ENCODE peak calls at places on chromosomes 1 and 21, in nine cellular contexts. X is nucleus accumbens; Q is skeletal muscle cell; C is iPS-NIHi11; Z is CD4-positive, CD25-positive, alpha-beta regulatory T cell; Y is glomerular endothelial cell; H is A172; N is stimulated activated CD4-positive, alpha-beta T cell treated with anti-CD3 and anti-CD28 coated beads, Interleukin-1b, Interleukin-23, amount 100 ng/mL, for 24 hours; P is GM20000. S is an unnamed sample.

GRCh38 chr1:78533536-78533935 is 42.8 kb downstream of the PTGFR start:
- DNase-seq in X (no peak), Q (no peak), C (no peak), Z (no peak), Y (no peak), H (no peak), N (no peak), P (no peak), S (no peak)

GRCh38 chr1:215887618-215888017 is 320.5 kb downstream of the KCTD3 start:
- DNase-seq in X (no peak), Q (no peak), C (no peak), Z (no peak), Y (no peak), H (no peak), N (no peak), P (no peak), S (no peak)

GRCh38 chr1:47564570-47564969 is 126.7 kb downstream of the FOXD2 start:
- DNase-seq in X (no peak), Q (no peak), C (no peak), Z (no peak), Y (no peak), H (no peak), N (no peak), P (no peak), S (no peak)

GRCh38 chr1:205480349-205481278 is 23.9 kb upstream of the CDK18 start:
- DNase-seq in X (no peak), Q (no peak), C (no peak), Z (no peak), Y (no peak), H (no peak), N (peak; percentile 21), P (peak; percentile 79), S (no peak)

GRCh38 chr21:29238967-29239289 is 59.8 kb upstream of the BACH1 start:
- DNase-seq in X (no peak), Q (no peak), C (no peak), Z (no peak), Y (no peak), H (peak; percentile 55), N (no peak), P (no peak), S (no peak)

GRCh38 chr21:37914211-37914900 is 1.9 kb downstream of the KCNJ6 start:
- DNase-seq in X (peak; percentile 3), Q (no peak), C (peak; percentile 81), Z (no peak), Y (no peak), H (peak; percentile 14), N (no peak), P (peak; percentile 52), S (no peak)

GRCh38 chr21:44571296-44571695 is 2.2 kb upstream of the KRTAP10-4 start:
- DNase-seq in X (no peak), Q (no peak), C (no peak), Z (no peak), Y (no peak), H (no peak), N (no peak), P (no peak), S (no peak)

GRCh38 chr1:18945401-18945849 is 11.1 kb downstream of the IFFO2 start:
- DNase-seq in X (peak; percentile 30), Q (peak; percentile 75), C (peak; percentile 43), Z (no peak), Y (no peak), H (no peak), N (no peak), P (no peak), S (no peak)

GRCh38 chr1:183155939-183156338 is 30.1 kb upstream of the LAMC2 start:
- DNase-seq in X (no peak), Q (no peak), C (no peak), Z (no peak), Y (no peak), H (no peak), N (no peak), P (no peak), S (no peak)

GRCh38 chr1:64915381-64916274 is 50.7 kb downstream of the JAK1 start:
- DNase-seq in X (no peak), Q (peak; percentile 51), C (peak; percentile 69), Z (no peak), Y (no peak), H (peak; percentile 64), N (no peak), P (no peak), S (no peak)

GRCh38 chr1:6167391-6168303 is 12.5 kb downstream of the CHD5 start:
- DNase-seq in X (no peak), Q (no peak), C (no peak), Z (no peak), Y (no peak), H (no peak), N (no peak), P (no peak), S (no peak)

GRCh38 chr1:167121375-167122120 is 27.7 kb downstream of the STYXL2 start:
- DNase-seq in X (peak; percentile 32), Q (no peak), C (peak; percentile 68), Z (no peak), Y (no peak), H (peak; percentile 80), N (no peak), P (no peak), S (peak; percentile 34)

GRCh38 chr1:162676087-162676486 is 43.8 kb downstream of the DDR2 start:
- DNase-seq in X (no peak), Q (no peak), C (no peak), Z (no peak), Y (no peak), H (peak; percentile 68), N (no peak), P (no peak), S (no peak)

GRCh38 chr1:153956997-153957715 is 1.3 kb downstream of the CRTC2 start:
- DNase-seq in X (no peak), Q (no peak), C (no peak), Z (no peak), Y (no peak), H (no peak), N (no peak), P (no peak), S (no peak)

GRCh38 chr1:83882906-83883305 is 116.0 kb downstream of the TTLL7 start:
- DNase-seq in X (no peak), Q (peak; percentile 83), C (peak; percentile 32), Z (no peak), Y (peak; percentile 18), H (peak; percentile 0), N (no peak), P (no peak), S (no peak)

GRCh38 chr1:10978719-10979118 is 33.7 kb upstream of the TARDBP start:
- DNase-seq in X (no peak), Q (no peak), C (no peak), Z (no peak), Y (no peak), H (no peak), N (no peak), P (no peak), S (no peak)

GRCh38 chr1:11151134-11151533 is 38.0 kb upstream of the ANGPTL7 start:
- DNase-seq in X (no peak), Q (no peak), C (no peak), Z (no peak), Y (no peak), H (no peak), N (no peak), P (no peak), S (no peak)

GRCh38 chr1:12760256-12760795 is 13.2 kb upstream of the PRAMEF12 start:
- DNase-seq in X (no peak), Q (no peak), C (peak; percentile 46), Z (no peak), Y (no peak), H (no peak), N (no peak), P (no peak), S (no peak)

GRCh38 chr1:88800382-88801051 is 90.8 kb downstream of the GTF2B start:
- DNase-seq in X (no peak), Q (no peak), C (peak; percentile 8), Z (peak; percentile 38), Y (no peak), H (peak; percentile 2), N (peak; percentile 6), P (no peak), S (no peak)

GRCh38 chr1:215992620-215993019 is 425.5 kb downstream of the KCTD3 start:
- DNase-seq in X (no peak), Q (no peak), C (peak; percentile 25), Z (no peak), Y (no peak), H (peak; percentile 68), N (no peak), P (peak; percentile 5), S (no peak)

GRCh38 chr21:44710756-44711326 is 531 bp downstream of the TSPEAR start:
- DNase-seq in X (no peak), Q (no peak), C (no peak), Z (no peak), Y (no peak), H (no peak), N (no peak), P (no peak), S (no peak)

GRCh38 chr1:208048904-208049303 is 138.0 kb upstream of the CD34 start:
- DNase-seq in X (no peak), Q (no peak), C (no peak), Z (no peak), Y (no peak), H (no peak), N (no peak), P (no peak), S (no peak)

GRCh38 chr1:9110669-9111356 is 18.1 kb downstream of the GPR157 start:
- DNase-seq in X (peak; percentile 69), Q (peak; percentile 75), C (peak; percentile 91), Z (peak; percentile 64), Y (peak; percentile 67), H (peak; percentile 73), N (peak; percentile 79), P (peak; percentile 79), S (peak; percentile 56)

GRCh38 chr1:107877092-107877491 is 87.9 kb downstream of the VAV3 start:
- DNase-seq in X (no peak), Q (peak; percentile 46), C (no peak), Z (no peak), Y (no peak), H (peak; percentile 6), N (no peak), P (no peak), S (no peak)

GRCh38 chr1:237041795-237042466 is at the start of gene RYR2:
- DNase-seq in X (peak; percentile 22), Q (no peak), C (peak; percentile 87), Z (no peak), Y (no peak), H (no peak), N (no peak), P (peak; percentile 33), S (peak; percentile 11)

GRCh38 chr1:116540088-116540487 is 30.7 kb downstream of the CD58 start:
- DNase-seq in X (no peak), Q (no peak), C (no peak), Z (no peak), Y (no peak), H (no peak), N (no peak), P (peak; percentile 77), S (no peak)

GRCh38 chr1:85283475-85284199 is 7.2 kb upstream of the BCL10 start:
- DNase-seq in X (no peak), Q (no peak), C (no peak), Z (no peak), Y (no peak), H (no peak), N (no peak), P (no peak), S (peak; percentile 7)

S was measured in hypothalamus.